ENCODE peak calls at places on chromosomes 3 and 15, in eight cellular contexts. A is kidney, K is Karpas-422, O is colonic mucosa, V is PC-3, U is mammary epithelial cell, W is H9, I is mesendoderm. C is an unnamed sample.
A peak's percentile ranks its signal among the peaks of the same experiment; 100 is the strongest.

GRCh38 chr3:82627733-82628132 is 866.3 kb upstream of the GBE1 start:
- DNase-seq in A (no peak), K (no peak), O (no peak), V (no peak), U (no peak), W (no peak), I (no peak), C (no peak)

GRCh38 chr3:123751478-123751877 is 132.7 kb downstream of the MYLK start:
- DNase-seq in A (no peak), K (no peak), O (no peak), V (no peak), U (no peak), W (no peak), I (no peak), C (peak; percentile 60)

GRCh38 chr3:126058666-126059065 is 25.3 kb downstream of the SLC41A3 start:
- DNase-seq in A (no peak), K (no peak), O (no peak), V (no peak), U (no peak), W (no peak), I (no peak), C (no peak)

GRCh38 chr3:126959921-126960603 is 22.9 kb upstream of the PLXNA1 start:
- DNase-seq in A (no peak), K (no peak), O (no peak), V (peak; percentile 83), U (peak; percentile 64), W (peak; percentile 50), I (peak; percentile 68), C (peak; percentile 31)

GRCh38 chr3:16173696-16174355 is 654 bp upstream of the GALNT15 start:
- DNase-seq in A (no peak), K (no peak), O (no peak), V (no peak), U (no peak), W (peak; percentile 5), I (no peak), C (peak; percentile 92)

GRCh38 chr15:96366526-96366877 is 36.0 kb downstream of the NR2F2 start:
- DNase-seq in A (peak; percentile 67), K (no peak), O (no peak), V (no peak), U (no peak), W (peak; percentile 46), I (no peak), C (no peak)

GRCh38 chr15:52148409-52148808 is 35.8 kb upstream of the BCL2L10 start:
- DNase-seq in A (no peak), K (no peak), O (no peak), V (no peak), U (no peak), W (no peak), I (no peak), C (no peak)

GRCh38 chr3:137202941-137203340 is 245.2 kb downstream of the IL20RB start:
- DNase-seq in A (no peak), K (no peak), O (no peak), V (no peak), U (no peak), W (no peak), I (no peak), C (no peak)

GRCh38 chr3:11640009-11640673 is 3.6 kb downstream of the VGLL4 start:
- DNase-seq in A (no peak), K (no peak), O (no peak), V (no peak), U (no peak), W (no peak), I (no peak), C (no peak)

GRCh38 chr3:11637901-11638668 is 5.6 kb downstream of the VGLL4 start:
- DNase-seq in A (no peak), K (no peak), O (no peak), V (no peak), U (peak; percentile 36), W (no peak), I (peak; percentile 32), C (peak; percentile 59)

GRCh38 chr3:11636372-11636760 is 7.3 kb downstream of the VGLL4 start:
- DNase-seq in A (no peak), K (no peak), O (no peak), V (no peak), U (peak; percentile 19), W (no peak), I (no peak), C (no peak)

GRCh38 chr3:11641316-11641682 is 2.4 kb downstream of the VGLL4 start:
- DNase-seq in A (no peak), K (no peak), O (no peak), V (no peak), U (no peak), W (no peak), I (no peak), C (peak; percentile 80)

GRCh38 chr3:11638669-11639402 is 4.9 kb downstream of the VGLL4 start:
- DNase-seq in A (no peak), K (no peak), O (no peak), V (no peak), U (peak; percentile 45), W (no peak), I (peak; percentile 41), C (no peak)
- H3K9ac ChIP-seq in A (peak overlapping the region; percentile 5), K (peak overlapping the region; percentile 14), O (no peak overlapping the region), V (no peak overlapping the region), U (peak overlapping the region; percentile 54), W (no peak overlapping the region), I (peak overlapping the region; percentile 32), C (no peak overlapping the region)

GRCh38 chr3:134447371-134447770 is 38.4 kb downstream of the ANAPC13 start:
- DNase-seq in A (no peak), K (no peak), O (no peak), V (no peak), U (no peak), W (no peak), I (no peak), C (no peak)

GRCh38 chr3:134448664-134449063 is 37.1 kb downstream of the ANAPC13 start:
- DNase-seq in A (no peak), K (no peak), O (no peak), V (no peak), U (no peak), W (no peak), I (no peak), C (no peak)

GRCh38 chr3:134445095-134445494 is 40.7 kb downstream of the ANAPC13 start:
- DNase-seq in A (no peak), K (no peak), O (no peak), V (no peak), U (no peak), W (no peak), I (no peak), C (no peak)

GRCh38 chr3:134445631-134446030 is 40.2 kb downstream of the ANAPC13 start:
- DNase-seq in A (no peak), K (no peak), O (no peak), V (no peak), U (peak; percentile 39), W (no peak), I (no peak), C (peak; percentile 53)

DNA sequence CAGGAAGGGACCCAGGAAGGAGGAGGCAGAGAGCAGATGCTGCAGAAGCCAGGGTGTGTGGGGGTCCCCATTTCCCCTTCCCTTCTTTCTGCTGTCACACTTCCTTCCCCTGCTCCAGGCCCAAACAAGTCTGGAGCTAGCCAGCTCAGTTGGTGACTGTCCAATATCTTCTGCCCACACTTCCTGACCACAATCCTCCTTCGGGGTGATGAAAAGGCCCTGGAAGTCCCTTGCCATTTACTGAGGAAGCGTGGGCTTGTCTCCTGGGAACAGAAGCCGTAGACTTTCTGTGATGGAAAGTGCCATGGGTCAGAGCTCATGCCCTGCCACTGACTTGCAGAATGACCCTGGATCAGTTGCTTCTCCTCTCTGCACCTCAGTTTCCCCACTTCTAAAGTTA is 39.0 kb downstream of the ANAPC13 start:
- DNase-seq in A (no peak), K (no peak), O (no peak), V (peak; percentile 3), U (peak; percentile 76), W (no peak), I (no peak), C (peak; percentile 79)
- H3K9ac ChIP-seq in A (no peak overlapping the region), K (no peak overlapping the region), O (no peak overlapping the region), V (no peak overlapping the region), U (no peak overlapping the region), W (no peak overlapping the region), I (no peak overlapping the region), C (no peak overlapping the region)

DNA sequence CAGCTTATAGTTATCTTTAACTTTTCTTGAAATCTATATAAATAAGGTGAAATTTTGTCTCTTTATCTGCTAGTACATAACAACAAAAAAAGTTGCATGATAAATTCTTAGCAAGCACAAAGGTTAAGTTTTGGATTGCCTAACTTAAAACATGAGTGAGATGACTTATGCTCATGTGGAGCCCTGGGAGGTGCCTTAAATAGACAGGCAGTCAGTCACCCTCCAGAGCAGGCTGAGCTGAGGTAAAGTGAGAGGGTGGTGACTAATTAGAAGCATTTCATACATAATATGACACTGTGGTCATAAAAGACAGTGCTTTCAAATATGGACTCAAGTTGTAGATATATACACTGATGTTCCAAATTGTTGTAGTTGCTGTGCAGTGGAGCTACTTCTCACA is 14.6 kb upstream of the MME start:
- DNase-seq in A (no peak), K (no peak), O (no peak), V (peak; percentile 50), U (peak; percentile 92), W (no peak), I (no peak), C (peak; percentile 71)
- H3K9ac ChIP-seq in A (no peak overlapping the region), K (no peak overlapping the region), O (no peak overlapping the region), V (no peak overlapping the region), U (no peak overlapping the region), W (no peak overlapping the region), I (no peak overlapping the region), C (peak overlapping the region; percentile 10)

DNA sequence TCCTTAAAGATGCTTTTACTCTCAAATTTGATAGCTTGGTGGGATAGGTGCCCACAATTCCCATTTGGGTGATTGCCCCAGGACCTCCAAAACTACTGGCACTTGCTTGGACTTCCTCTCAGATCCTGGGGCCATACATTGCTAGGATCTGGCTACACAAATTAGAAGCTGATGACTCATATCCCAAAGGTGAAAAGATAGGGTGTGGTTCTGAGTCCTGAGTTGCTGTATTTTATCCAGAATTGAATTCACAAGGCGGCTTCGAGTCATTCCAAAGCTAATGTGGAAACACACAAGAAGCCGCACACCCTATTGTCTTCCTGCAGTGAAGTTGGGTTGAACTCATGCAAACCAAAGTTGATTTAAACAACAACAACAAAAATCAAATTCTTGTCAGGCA is 53.4 kb downstream of the DUT start:
- DNase-seq in A (no peak), K (no peak), O (no peak), V (peak; percentile 7), U (peak; percentile 45), W (no peak), I (no peak), C (peak; percentile 55)
- H3K9ac ChIP-seq in A (no peak overlapping the region), K (no peak overlapping the region), O (no peak overlapping the region), V (no peak overlapping the region), U (no peak overlapping the region), W (no peak overlapping the region), I (no peak overlapping the region), C (no peak overlapping the region)

GRCh38 chr3:197154-197855 is 742 bp downstream of the CHL1 start:
- DNase-seq in A (peak; percentile 84), K (no peak), O (peak; percentile 19), V (no peak), U (no peak), W (peak; percentile 66), I (peak; percentile 19), C (no peak)
- H3K9ac ChIP-seq in A (peak overlapping the region; percentile 57), K (no peak overlapping the region), O (peak overlapping the region; percentile 60), V (no peak overlapping the region), U (no peak overlapping the region), W (no peak overlapping the region), I (peak overlapping the region; percentile 81), C (no peak overlapping the region)